ENCODE peak calls at places on chromosomes 12 and 14, in five cellular contexts. S is MM.1S, H is GM20000, M is fibroblast of lung, W is H9. G is an unnamed sample.

GRCh38 chr14:91837076-91837475 is 30.3 kb downstream of the TC2N start:
- DNase-seq in S (no peak), H (no peak), M (no peak), W (no peak), G (no peak)

GRCh38 chr12:115491851-115492250 is 785.6 kb downstream of the MED13L start:
- DNase-seq in S (no peak), H (no peak), M (no peak), W (no peak), G (no peak)

GRCh38 chr14:99747167-99747566 is 46.0 kb upstream of the EML1 start:
- DNase-seq in S (no peak), H (no peak), M (no peak), W (no peak), G (no peak)

GRCh38 chr12:9867531-9867930 is 1.6 kb downstream of the CLEC2B start:
- DNase-seq in S (no peak), H (no peak), M (peak), W (no peak), G (no peak)

GRCh38 chr12:75913502-75914110 is 118.0 kb downstream of the PHLDA1 start:
- DNase-seq in S (no peak), H (no peak), M (no peak), W (no peak), G (no peak)

GRCh38 chr12:10366875-10367274 is 23.0 kb downstream of the KLRK1 start:
- DNase-seq in S (no peak), H (no peak), M (peak), W (no peak), G (peak)

GRCh38 chr12:105706321-105706972 is 376.0 kb downstream of the C12orf75 start:
- DNase-seq in S (no peak), H (no peak), M (peak), W (peak), G (peak)

GRCh38 chr14:100775831-100776591 is 49.3 kb downstream of the DLK1 start:
- DNase-seq in S (no peak), H (peak), M (peak), W (no peak), G (peak)

GRCh38 chr12:10196210-10196609 is 16.5 kb upstream of the GABARAPL1 start:
- DNase-seq in S (no peak), H (peak), M (no peak), W (no peak), G (no peak)

GRCh38 chr12:64608901-64609542 is 1.3 kb upstream of the RASSF3 start:
- DNase-seq in S (peak), H (peak), M (peak), W (peak), G (peak)
- TF ChIP-seq CTCF in S (peak), H (peak), M (peak), W (no peak), G (no peak)

GRCh38 chr12:63668028-63668799 is at the start of gene DPY19L2:
- DNase-seq in S (peak), H (peak), M (peak), W (peak), G (peak)
- TF ChIP-seq CTCF in S (no peak), H (no peak), M (no peak), W (no peak), G (no peak)

DNA sequence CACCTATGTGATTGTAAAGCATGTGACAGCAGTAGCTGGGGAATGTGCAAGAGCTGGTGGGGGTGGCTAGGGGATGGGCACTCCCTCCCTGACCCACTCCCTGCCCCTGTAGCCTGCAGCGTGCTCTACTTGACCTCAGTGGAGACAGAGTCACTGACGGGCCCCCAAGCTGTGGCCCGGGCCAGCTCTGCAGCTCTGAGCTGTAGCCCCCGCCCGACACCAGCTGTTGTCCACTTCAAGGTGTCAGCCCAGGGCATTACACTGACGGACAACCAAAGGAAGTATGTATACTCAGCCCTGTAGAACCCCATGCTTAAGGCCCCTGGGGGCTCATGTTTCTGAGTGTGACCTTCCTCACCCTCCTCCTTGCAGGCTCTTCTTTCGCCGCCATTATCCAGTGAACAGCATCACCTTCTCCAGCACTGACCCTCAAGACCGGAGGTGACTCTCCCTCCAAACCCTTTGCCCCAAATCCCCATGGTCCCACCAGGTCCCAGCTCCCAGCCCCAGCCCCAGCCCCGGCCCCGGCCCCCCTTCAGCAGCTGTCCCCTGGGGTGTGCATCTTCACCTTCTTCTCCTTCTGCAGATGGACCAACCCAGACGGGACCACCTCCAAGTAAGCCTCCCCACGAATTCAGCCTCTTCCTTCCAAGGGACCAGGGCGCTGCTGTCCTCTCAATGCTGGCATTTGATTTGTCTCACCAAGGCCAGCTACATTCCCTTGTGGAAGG is 13.3 kb downstream of the TNS2 start:
- DNase-seq in S (no peak), H (no peak), M (no peak), W (no peak), G (no peak)
- TF ChIP-seq CTCF in S (no peak), H (no peak), M (no peak), W (no peak), G (no peak)

DNA sequence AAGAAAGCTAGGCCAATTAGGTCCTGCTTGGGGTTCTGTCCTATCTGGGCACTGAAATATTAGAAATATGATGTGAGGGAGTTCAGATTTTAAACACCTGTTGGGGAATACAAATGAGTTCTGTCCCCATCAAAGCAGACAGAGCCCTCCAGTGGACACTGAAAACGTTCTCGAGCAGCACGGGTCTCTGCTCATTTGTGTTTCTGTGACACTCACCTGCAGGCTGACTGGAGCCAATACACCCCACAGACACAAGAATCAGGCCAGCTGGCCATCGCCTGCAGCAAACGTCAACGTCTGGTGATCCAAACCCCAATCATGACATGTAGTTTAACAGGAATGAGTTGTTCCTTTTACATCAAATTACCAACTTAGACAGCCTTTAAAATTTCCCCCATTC is 493.4 kb upstream of the TMEM132C start:
- DNase-seq in S (no peak), H (no peak), M (no peak), W (peak), G (no peak)
- TF ChIP-seq CTCF in S (no peak), H (no peak), M (no peak), W (peak), G (no peak)

GRCh38 chr12:27535318-27535717 is 11.3 kb downstream of the PPFIBP1 start:
- DNase-seq in S (no peak), H (no peak), M (no peak), W (no peak), G (no peak)

GRCh38 chr12:27537855-27538675 is 14.1 kb downstream of the PPFIBP1 start:
- DNase-seq in S (no peak), H (no peak), M (no peak), W (no peak), G (peak)

GRCh38 chr12:27541031-27541719 is 17.2 kb downstream of the PPFIBP1 start:
- DNase-seq in S (no peak), H (no peak), M (no peak), W (peak), G (no peak)

GRCh38 chr12:27542628-27543027 is 18.6 kb downstream of the PPFIBP1 start:
- DNase-seq in S (no peak), H (no peak), M (peak), W (no peak), G (peak)

DNA sequence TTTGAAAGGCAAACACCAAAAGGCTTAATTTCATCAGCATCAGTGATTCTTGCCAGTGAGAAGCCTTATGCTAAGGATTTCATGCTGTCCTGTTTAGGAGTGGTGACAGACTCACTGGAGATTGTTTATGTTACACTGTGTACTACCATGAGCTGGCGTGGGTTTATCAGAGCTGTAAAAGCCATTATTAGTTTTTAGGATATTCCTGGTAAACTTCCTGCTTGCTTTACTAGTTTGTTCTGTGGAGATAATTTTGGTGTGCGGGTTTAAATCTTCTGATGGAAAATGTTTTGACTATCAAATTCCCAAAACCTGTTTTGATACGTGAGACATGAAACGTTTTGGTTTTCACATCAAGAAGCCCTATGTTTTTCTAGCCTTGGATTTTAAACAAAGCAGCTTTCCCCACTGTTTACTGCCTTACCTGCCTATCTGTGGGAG is 15.2 kb downstream of the PPFIBP1 start:
- DNase-seq in S (no peak), H (no peak), M (peak), W (no peak), G (peak)
- TF ChIP-seq CTCF in S (no peak), H (no peak), M (no peak), W (no peak), G (no peak)

GRCh38 chr12:98422809-98423208 is 92.6 kb upstream of the TMPO start:
- DNase-seq in S (no peak), H (no peak), M (no peak), W (peak), G (no peak)
- TF ChIP-seq CTCF in S (no peak), H (no peak), M (peak), W (peak), G (peak)

DNA sequence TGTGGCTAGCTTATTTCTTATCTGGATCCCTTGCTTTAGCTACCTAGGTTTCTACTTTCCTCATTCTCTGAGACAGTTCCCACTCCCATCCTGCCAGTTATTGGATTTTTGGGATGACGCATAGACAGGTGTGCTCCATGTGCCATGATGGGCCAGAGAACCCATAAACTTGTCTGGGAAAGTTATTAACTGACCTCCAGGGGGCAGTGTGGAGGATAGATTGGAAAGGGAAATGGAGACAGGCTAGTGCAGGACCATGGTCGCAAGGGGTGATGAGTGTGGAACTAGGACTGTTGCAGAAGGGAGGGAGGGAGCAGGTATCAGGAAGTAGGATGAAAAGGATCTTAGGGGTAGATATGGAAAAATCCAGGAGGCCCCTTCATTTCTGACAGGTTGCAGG is 80.3 kb downstream of the ESRRB start:
- DNase-seq in S (peak), H (peak), M (peak), W (peak), G (peak)
- TF ChIP-seq CTCF in S (peak), H (peak), M (peak), W (peak), G (peak)

DNA sequence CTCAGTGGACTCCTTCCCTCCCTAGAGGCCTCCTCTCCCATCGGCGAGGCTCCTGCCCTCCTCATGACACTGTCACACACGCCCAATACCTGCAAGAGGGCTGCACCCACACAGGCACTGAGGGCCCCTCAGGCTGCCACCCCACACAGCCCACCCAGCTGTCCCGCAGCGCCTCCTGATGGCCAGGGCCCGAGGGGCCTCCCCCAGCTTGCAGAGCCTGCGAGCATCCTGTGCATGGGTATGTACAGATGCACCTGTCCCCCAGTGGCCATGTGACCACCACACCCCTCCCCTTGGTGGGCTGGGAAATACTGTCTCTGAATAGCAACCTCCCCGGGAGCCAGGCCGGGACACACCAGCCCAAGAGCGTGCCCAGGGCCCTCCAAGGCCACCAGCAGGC is 19.0 kb upstream of the NUDT14 start:
- DNase-seq in S (no peak), H (no peak), M (no peak), W (no peak), G (no peak)
- TF ChIP-seq CTCF in S (no peak), H (no peak), M (no peak), W (peak), G (no peak)

GRCh38 chr12:26271889-26272492 is 76.6 kb downstream of the SSPN start:
- DNase-seq in S (no peak), H (peak), M (peak), W (no peak), G (peak)

GRCh38 chr12:26276709-26277108 is 81.3 kb downstream of the SSPN start:
- DNase-seq in S (no peak), H (no peak), M (no peak), W (no peak), G (peak)

GRCh38 chr12:26273811-26274210 is 78.4 kb downstream of the SSPN start:
- DNase-seq in S (no peak), H (no peak), M (no peak), W (no peak), G (peak)

GRCh38 chr12:26275313-26276257 is 80.2 kb downstream of the SSPN start:
- DNase-seq in S (no peak), H (no peak), M (no peak), W (no peak), G (peak)

DNA sequence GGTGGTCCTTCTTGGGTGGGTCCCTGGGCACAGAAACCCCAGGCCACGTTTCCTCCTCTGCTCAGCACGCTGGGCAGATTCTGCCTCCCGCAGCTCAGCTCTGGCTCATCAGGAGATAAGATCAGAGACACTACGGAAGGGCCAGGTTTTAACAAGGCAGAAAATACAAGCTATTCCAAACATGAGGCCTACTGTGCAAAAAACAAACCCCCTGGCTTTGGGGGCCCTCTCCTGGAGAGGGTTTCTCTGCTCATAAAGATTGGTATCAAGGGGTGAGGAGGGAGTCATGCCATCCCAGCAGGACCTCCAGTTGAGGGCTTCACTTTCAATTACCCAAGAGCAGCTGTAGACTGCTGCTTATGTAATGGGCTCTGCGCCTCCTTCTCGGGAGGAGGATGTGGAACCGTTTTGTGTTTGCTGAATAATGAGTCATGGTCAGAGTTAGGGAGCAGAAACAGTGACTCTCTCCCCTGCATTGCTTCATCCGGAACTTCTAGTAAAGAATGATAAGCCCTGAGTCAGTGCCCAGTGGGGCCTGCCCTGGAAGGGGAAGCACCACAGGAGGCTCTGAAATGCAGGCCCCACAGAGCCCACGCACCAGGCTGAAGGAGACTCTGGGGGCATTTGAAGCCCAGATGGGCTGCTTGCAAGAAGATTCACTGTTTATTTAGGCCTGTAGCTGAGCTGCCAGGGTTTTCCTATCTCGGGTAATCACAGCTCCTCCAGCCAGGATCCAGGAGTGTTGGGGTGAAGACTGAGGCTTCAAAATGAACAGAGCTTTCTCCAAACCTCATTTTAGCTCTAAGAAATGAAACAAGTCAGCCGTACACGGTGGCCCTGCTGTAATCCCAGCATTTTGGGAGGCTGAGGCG is 79.3 kb downstream of the SSPN start:
- DNase-seq in S (peak), H (peak), M (peak), W (peak), G (peak)
- TF ChIP-seq CTCF in S (no peak), H (no peak), M (no peak), W (no peak), G (peak)

GRCh38 chr14:88168498-88169165 is 154.4 kb downstream of the KCNK10 start:
- DNase-seq in S (peak), H (peak), M (peak), W (peak), G (peak)
- TF ChIP-seq CTCF in S (peak), H (peak), M (peak), W (peak), G (peak)